ENCODE peak calls at places on chromosomes 12 and 14, in nine cellular contexts. Y is NCI-H510A treated with DMSO at 0.1 percent for 48 hours; C is stimulated activated CD4-positive, alpha-beta T cell treated with anti-CD3 and anti-CD28 coated beads, Interleukin-4, amount 100 ng/mL, for 48 hours; Z is body of pancreas; D is activated T-cell treated with anti-CD3 and anti-CD28 coated beads, Interleukin-2, amount 50 U/mL, for 72 hours; X is naive thymus-derived CD8-positive, alpha-beta T cell; A is fibroblast of villous mesenchyme; J is iPS-NIHi11; L is SHP77. B is an unnamed sample.

GRCh38 chr14:56087824-56088571 is 30.2 kb upstream of the PELI2 start:
- DNase-seq in Y (peak), C (no peak), Z (no peak), D (no peak), X (no peak), A (no peak), J (no peak), L (peak), B (peak)

GRCh38 chr12:103331643-103332042 is 164.1 kb downstream of the C12orf42 start:
- DNase-seq in Y (no peak), C (no peak), Z (no peak), D (no peak), X (no peak), A (no peak), J (no peak), L (no peak), B (no peak)

GRCh38 chr12:13197526-13198141 is 1.1 kb downstream of the EMP1 start:
- DNase-seq in Y (no peak), C (no peak), Z (peak), D (no peak), X (no peak), A (peak), J (no peak), L (no peak), B (no peak)

GRCh38 chr12:53004178-53004577 is 2.1 kb upstream of the EIF4B start:
- DNase-seq in Y (no peak), C (no peak), Z (no peak), D (no peak), X (no peak), A (no peak), J (no peak), L (no peak), B (peak)

GRCh38 chr12:84910549-84911241 is 1.9 kb downstream of the SLC6A15 start:
- DNase-seq in Y (peak), C (no peak), Z (no peak), D (no peak), X (no peak), A (peak), J (no peak), L (peak), B (peak)

GRCh38 chr12:12482150-12482761 is 80.4 kb downstream of the DUSP16 start:
- DNase-seq in Y (no peak), C (no peak), Z (no peak), D (peak), X (peak), A (no peak), J (no peak), L (no peak), B (no peak)

GRCh38 chr14:70821916-70822705 is 12.8 kb upstream of the MAP3K9 start:
- DNase-seq in Y (peak), C (peak), Z (peak), D (peak), X (peak), A (peak), J (peak), L (peak), B (peak)

GRCh38 chr12:120468846-120469449 is 600 bp downstream of the SRSF9 start:
- DNase-seq in Y (no peak), C (no peak), Z (peak), D (peak), X (no peak), A (peak), J (peak), L (peak), B (no peak)

GRCh38 chr14:105480165-105480564 is 5.5 kb downstream of the CRIP2 start:
- DNase-seq in Y (no peak), C (no peak), Z (no peak), D (no peak), X (no peak), A (no peak), J (no peak), L (no peak), B (no peak)

GRCh38 chr12:96906498-96906848 is 584 bp upstream of the NEDD1 start:
- DNase-seq in Y (no peak), C (no peak), Z (no peak), D (no peak), X (no peak), A (no peak), J (no peak), L (no peak), B (no peak)

GRCh38 chr14:61644834-61645233 is 50.5 kb upstream of the HIF1A start:
- DNase-seq in Y (no peak), C (no peak), Z (no peak), D (no peak), X (no peak), A (peak), J (peak), L (peak), B (no peak)

GRCh38 chr12:49646331-49646830 is 23.0 kb downstream of the PRPF40B start:
- DNase-seq in Y (no peak), C (no peak), Z (no peak), D (no peak), X (no peak), A (no peak), J (no peak), L (no peak), B (no peak)

GRCh38 chr12:49131973-49132461 is 822 bp upstream of the TUBA1B start:
- DNase-seq in Y (peak), C (no peak), Z (no peak), D (no peak), X (no peak), A (peak), J (no peak), L (no peak), B (no peak)

GRCh38 chr12:121132601-121133481 is at the start of gene P2RX7:
- DNase-seq in Y (peak), C (no peak), Z (peak), D (peak), X (peak), A (peak), J (peak), L (peak), B (peak)

GRCh38 chr14:22887990-22888378 is 5.0 kb downstream of the REM2 start:
- DNase-seq in Y (no peak), C (peak), Z (no peak), D (peak), X (peak), A (no peak), J (no peak), L (no peak), B (no peak)

GRCh38 chr12:96520767-96521166 is 31.4 kb downstream of the CFAP54 start:
- DNase-seq in Y (no peak), C (no peak), Z (no peak), D (no peak), X (no peak), A (no peak), J (no peak), L (no peak), B (no peak)

GRCh38 chr12:62291888-62292760 is 31.9 kb downstream of the USP15 start:
- DNase-seq in Y (no peak), C (no peak), Z (no peak), D (peak), X (no peak), A (no peak), J (no peak), L (no peak), B (peak)

GRCh38 chr14:49193365-49194050 is 392.7 kb downstream of the RPS29 start:
- DNase-seq in Y (no peak), C (no peak), Z (no peak), D (no peak), X (no peak), A (no peak), J (no peak), L (no peak), B (no peak)

GRCh38 chr14:85088231-85088630 is 441.7 kb upstream of the FLRT2 start:
- DNase-seq in Y (no peak), C (no peak), Z (no peak), D (no peak), X (no peak), A (peak), J (no peak), L (no peak), B (no peak)

GRCh38 chr12:69024907-69025306 is 91.9 kb upstream of the CPM start:
- DNase-seq in Y (no peak), C (no peak), Z (no peak), D (no peak), X (no peak), A (peak), J (no peak), L (no peak), B (no peak)

GRCh38 chr12:39920647-39921046 is 185.2 kb downstream of the SLC2A13 start:
- DNase-seq in Y (no peak), C (no peak), Z (no peak), D (no peak), X (no peak), A (no peak), J (no peak), L (no peak), B (no peak)

GRCh38 chr12:100908501-100908900 is 113.9 kb downstream of the ANO4 start:
- DNase-seq in Y (no peak), C (no peak), Z (no peak), D (no peak), X (no peak), A (peak), J (no peak), L (no peak), B (no peak)

GRCh38 chr14:59215353-59215752 is 26.9 kb downstream of the DAAM1 start:
- DNase-seq in Y (peak), C (no peak), Z (peak), D (no peak), X (no peak), A (peak), J (no peak), L (peak), B (no peak)

GRCh38 chr12:109888179-109889020 is 8.1 kb upstream of the GLTP start:
- DNase-seq in Y (no peak), C (no peak), Z (peak), D (peak), X (peak), A (peak), J (no peak), L (no peak), B (no peak)

B was measured in endodermal cell.